ENCODE peak calls at places on chromosomes 11 and 22, in eight cellular contexts. T is cardiac fibroblast, X is fibroblast of pulmonary artery, E is breast epithelium, I is GM06990, Q is PC-3, U is AG10803, V is heart left ventricle. O is an unnamed sample.

GRCh38 chr11:6695377-6695776 is 12.2 kb upstream of the MRPL17 start:
- DNase-seq in T (peak; percentile 91), X (peak; percentile 88), E (no peak), I (no peak), Q (no peak), U (peak; percentile 48), V (no peak), O (no peak)

GRCh38 chr11:83206771-83207413 is 13.4 kb downstream of the ANKRD42 start:
- DNase-seq in T (peak; percentile 26), X (peak; percentile 9), E (no peak), I (no peak), Q (no peak), U (no peak), V (no peak), O (no peak)

GRCh38 chr11:12079726-12080556 is 30.4 kb upstream of the MICAL2 start:
- DNase-seq in T (peak; percentile 99), X (peak; percentile 96), E (peak; percentile 62), I (no peak), Q (peak; percentile 96), U (peak; percentile 98), V (peak; percentile 61), O (no peak)

GRCh38 chr22:38107692-38108515 is 2.6 kb downstream of the BAIAP2L2 start:
- DNase-seq in T (no peak), X (no peak), E (no peak), I (no peak), Q (no peak), U (peak; percentile 36), V (no peak), O (no peak)

GRCh38 chr22:35785181-35785923 is 67.7 kb downstream of the APOL5 start:
- DNase-seq in T (peak; percentile 23), X (peak; percentile 22), E (no peak), I (no peak), Q (no peak), U (peak; percentile 71), V (no peak), O (no peak)

GRCh38 chr11:82680252-82680651 is 53.4 kb downstream of the FAM181B start:
- DNase-seq in T (no peak), X (no peak), E (no peak), I (no peak), Q (peak; percentile 94), U (no peak), V (no peak), O (no peak)

GRCh38 chr11:35272391-35272821 is 133.4 kb downstream of the CD44 start:
- DNase-seq in T (no peak), X (no peak), E (no peak), I (peak; percentile 64), Q (no peak), U (no peak), V (no peak), O (no peak)

GRCh38 chr22:26435327-26436093 is 6.5 kb downstream of the ASPHD2 start:
- DNase-seq in T (no peak), X (no peak), E (no peak), I (no peak), Q (no peak), U (no peak), V (no peak), O (no peak)

GRCh38 chr11:1869427-1870325 is 16.8 kb downstream of the LSP1 start:
- DNase-seq in T (no peak), X (no peak), E (no peak), I (no peak), Q (no peak), U (no peak), V (peak; percentile 61), O (no peak)

GRCh38 chr11:79121351-79121750 is 319.5 kb downstream of the TENM4 start:
- DNase-seq in T (no peak), X (no peak), E (no peak), I (no peak), Q (no peak), U (no peak), V (no peak), O (no peak)

GRCh38 chr11:130023204-130023603 is 20.6 kb upstream of the PRDM10 start:
- DNase-seq in T (peak; percentile 72), X (peak; percentile 59), E (no peak), I (peak; percentile 54), Q (peak; percentile 95), U (peak; percentile 83), V (no peak), O (no peak)

GRCh38 chr11:19816040-19816439 is 103.4 kb downstream of the NAV2 start:
- DNase-seq in T (no peak), X (no peak), E (peak; percentile 45), I (no peak), Q (no peak), U (peak; percentile 74), V (no peak), O (no peak)

GRCh38 chr11:134004406-134005197 is 47.8 kb upstream of the IGSF9B start:
- DNase-seq in T (no peak), X (no peak), E (no peak), I (no peak), Q (no peak), U (peak; percentile 17), V (peak; percentile 57), O (no peak)

GRCh38 chr22:19788661-19789225 is 28.2 kb downstream of the TBX1 start:
- DNase-seq in T (no peak), X (no peak), E (no peak), I (no peak), Q (no peak), U (no peak), V (no peak), O (no peak)

GRCh38 chr22:17861909-17862308 is 87.6 kb upstream of the BID start:
- DNase-seq in T (no peak), X (no peak), E (no peak), I (no peak), Q (no peak), U (no peak), V (no peak), O (no peak)

GRCh38 chr22:30628491-30628890 is 7.1 kb upstream of the SLC35E4 start:
- DNase-seq in T (no peak), X (no peak), E (no peak), I (no peak), Q (no peak), U (no peak), V (peak; percentile 51), O (no peak)

GRCh38 chr11:27211370-27212127 is 151.5 kb downstream of the CCDC34 start:
- DNase-seq in T (peak; percentile 25), X (no peak), E (no peak), I (no peak), Q (peak; percentile 15), U (no peak), V (peak; percentile 58), O (no peak)

GRCh38 chr11:61769169-61769920 is 16.9 kb downstream of the MYRF start:
- DNase-seq in T (no peak), X (peak; percentile 46), E (no peak), I (no peak), Q (no peak), U (no peak), V (no peak), O (no peak)

GRCh38 chr11:118947091-118947490 is 9.0 kb upstream of the UPK2 start:
- DNase-seq in T (no peak), X (no peak), E (no peak), I (no peak), Q (no peak), U (no peak), V (no peak), O (no peak)

GRCh38 chr11:124633355-124633754 is 10.7 kb downstream of the TBRG1 start:
- DNase-seq in T (peak; percentile 23), X (peak; percentile 30), E (no peak), I (no peak), Q (peak; percentile 52), U (no peak), V (no peak), O (no peak)
- TF ChIP-seq CTCF in T (peak; percentile 38), X (peak; percentile 40), E (no peak), I (peak; percentile 25), Q (peak; percentile 68), U (peak; percentile 33), V (no peak), O (no peak)

DNA sequence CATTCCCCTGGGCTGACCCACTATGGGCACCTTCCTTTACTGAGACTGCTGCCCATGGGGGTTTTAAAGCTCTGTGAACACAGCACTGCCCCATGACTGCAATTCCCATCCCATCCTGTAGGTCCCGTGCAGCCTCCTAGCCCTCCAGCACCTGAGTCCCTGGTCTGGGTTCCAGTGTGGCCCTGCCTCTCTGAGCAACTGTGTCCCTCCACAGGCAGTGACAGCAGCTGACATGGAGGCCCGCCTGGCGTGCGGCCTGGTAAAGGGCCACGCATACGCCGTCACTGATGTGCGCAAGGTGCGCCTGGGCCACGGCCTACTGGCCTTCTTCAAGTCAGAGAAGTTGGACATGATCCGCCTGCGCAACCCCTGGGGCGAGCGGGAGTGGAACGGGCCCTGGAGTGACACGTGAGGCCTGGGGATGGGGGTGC is 12.6 kb downstream of the OMP start:
- DNase-seq in T (no peak), X (no peak), E (no peak), I (no peak), Q (peak; percentile 25), U (no peak), V (no peak), O (no peak)
- TF ChIP-seq CTCF in T (peak; percentile 32), X (peak; percentile 22), E (no peak), I (no peak), Q (peak; percentile 52), U (peak; percentile 1), V (no peak), O (peak; percentile 27)

DNA sequence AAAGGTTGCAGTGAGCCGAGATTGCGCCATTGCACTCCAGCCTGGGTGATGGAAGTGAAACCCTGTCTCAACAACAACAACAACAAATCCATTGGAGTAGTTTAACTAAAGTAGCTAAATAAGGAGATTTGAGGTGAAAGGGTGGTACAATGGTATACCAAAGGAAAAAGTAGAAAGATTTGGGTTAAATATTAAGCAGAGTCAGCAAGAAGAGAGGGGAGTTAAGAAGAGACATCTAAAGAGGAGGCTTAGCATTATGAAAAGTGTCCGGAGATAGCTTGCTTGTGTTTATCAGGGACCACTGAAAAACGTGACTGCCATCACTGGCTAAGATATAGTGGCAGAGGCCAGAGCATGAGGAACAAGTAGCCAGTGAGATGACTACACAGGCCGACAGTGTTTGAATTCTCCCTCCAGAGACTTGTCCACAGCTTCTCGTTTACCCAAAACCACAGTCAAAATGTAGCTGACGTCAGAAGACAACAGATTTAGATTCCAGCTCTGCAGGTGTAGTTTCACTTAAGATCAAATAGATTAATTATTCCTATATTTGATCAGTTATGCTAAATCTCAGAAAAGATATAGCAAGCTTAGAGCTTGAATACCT is 32.6 kb upstream of the GRK2 start:
- DNase-seq in T (no peak), X (no peak), E (no peak), I (no peak), Q (no peak), U (no peak), V (no peak), O (no peak)
- TF ChIP-seq CTCF in T (no peak), X (no peak), E (no peak), I (no peak), Q (no peak), U (no peak), V (no peak), O (no peak)

DNA sequence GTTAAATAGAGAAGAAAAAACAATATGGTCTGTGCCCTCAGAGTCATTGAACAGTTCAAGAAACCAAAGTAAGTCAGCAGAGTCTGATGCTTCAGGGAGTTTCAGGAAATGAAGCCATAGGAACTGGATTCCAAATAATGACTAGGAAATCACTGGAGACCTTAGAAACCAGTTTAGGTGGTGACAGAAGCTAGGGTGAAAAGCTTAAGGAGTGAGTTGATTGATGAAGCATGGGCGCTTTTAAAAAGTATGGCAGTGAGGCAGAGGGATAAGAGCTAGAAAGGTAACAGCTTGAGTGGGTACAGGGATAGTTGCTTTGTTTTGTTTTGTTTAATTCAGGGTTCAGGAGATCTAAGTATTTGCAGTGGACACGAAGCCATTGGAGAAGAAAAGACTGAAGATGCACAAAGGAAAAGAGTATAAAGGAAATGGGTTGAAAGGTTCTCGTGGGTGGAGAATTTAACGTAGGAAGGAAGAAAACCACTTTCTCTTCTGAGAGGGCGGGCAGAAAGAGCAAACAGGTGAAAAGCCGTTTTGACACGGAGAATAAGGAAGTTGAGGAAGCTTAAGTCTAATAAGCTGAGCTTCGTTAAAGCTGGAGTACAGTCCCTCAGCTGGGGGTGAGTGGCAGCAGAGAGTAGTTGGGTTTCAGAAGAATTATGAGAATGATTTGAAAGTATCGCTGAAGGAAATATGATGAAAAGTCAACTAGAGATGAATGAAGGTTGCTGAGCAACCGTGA is 14.8 kb downstream of the SGSM3 start:
- DNase-seq in T (peak; percentile 22), X (no peak), E (no peak), I (peak; percentile 34), Q (no peak), U (no peak), V (no peak), O (no peak)
- TF ChIP-seq CTCF in T (no peak), X (no peak), E (no peak), I (no peak), Q (no peak), U (no peak), V (no peak), O (no peak)

O was measured in mesothelial cell of epicardium.